ENCODE peak calls at places on chromosomes 6 and 20, in five cellular contexts. One of them, this sample, is unnamed.

GRCh38 chr6:159008656-159009288 is 8.8 kb upstream of the RSPH3 start:
- DNase-seq in KG1: no peak
- DNase-seq in naive B cell: peak; percentile 51
- DNase-seq in suprapubic skin: no peak
- DNase-seq in globus pallidus: no peak
- DNase-seq in this sample: no peak

GRCh38 chr6:150413768-150414167 is 45.0 kb downstream of the IYD start:
- DNase-seq in naive B cell: no peak
- DNase-seq in KG1: no peak
- DNase-seq in suprapubic skin: no peak
- DNase-seq in globus pallidus: no peak
- DNase-seq in this sample: no peak

GRCh38 chr6:106750146-106750900 is 120.9 kb downstream of the QRSL1 start:
- DNase-seq in KG1: no peak
- DNase-seq in globus pallidus: no peak
- DNase-seq in suprapubic skin: no peak
- DNase-seq in naive B cell: no peak
- DNase-seq in this sample: no peak

GRCh38 chr6:139370707-139371345 is 3.6 kb downstream of the CITED2 start:
- DNase-seq in suprapubic skin: no peak
- DNase-seq in naive B cell: no peak
- DNase-seq in KG1: no peak
- DNase-seq in globus pallidus: no peak
- DNase-seq in this sample: no peak

GRCh38 chr6:44180406-44180805 is 21.8 kb downstream of the CAPN11 start:
- DNase-seq in globus pallidus: no peak
- DNase-seq in KG1: no peak
- DNase-seq in suprapubic skin: no peak
- DNase-seq in naive B cell: no peak
- DNase-seq in this sample: no peak

GRCh38 chr6:29722773-29723665 is at the start of gene HLA-F:
- DNase-seq in suprapubic skin: peak; percentile 90
- DNase-seq in KG1: no peak
- DNase-seq in naive B cell: peak; percentile 85
- DNase-seq in globus pallidus: peak; percentile 74
- DNase-seq in this sample: no peak

GRCh38 chr6:149985506-149985937 is 21.8 kb downstream of the ULBP1 start:
- DNase-seq in globus pallidus: no peak
- DNase-seq in naive B cell: no peak
- DNase-seq in suprapubic skin: peak; percentile 44
- DNase-seq in KG1: no peak
- DNase-seq in this sample: no peak

GRCh38 chr20:33733654-33734576 is 2.1 kb downstream of the ZNF341 start:
- DNase-seq in KG1: peak; percentile 38
- DNase-seq in naive B cell: peak; percentile 37
- DNase-seq in suprapubic skin: no peak
- DNase-seq in globus pallidus: no peak
- DNase-seq in this sample: no peak

GRCh38 chr20:36234771-36235320 is 1.4 kb upstream of the AAR2 start:
- DNase-seq in globus pallidus: no peak
- DNase-seq in suprapubic skin: no peak
- DNase-seq in naive B cell: no peak
- DNase-seq in KG1: no peak
- DNase-seq in this sample: peak; percentile 50

GRCh38 chr6:161367472-161367871 is 93.6 kb upstream of the AGPAT4 start:
- DNase-seq in KG1: no peak
- DNase-seq in naive B cell: no peak
- DNase-seq in suprapubic skin: no peak
- DNase-seq in globus pallidus: peak; percentile 50
- DNase-seq in this sample: no peak

GRCh38 chr6:166488081-166488685 is 98.3 kb downstream of the RAMACL start:
- DNase-seq in naive B cell: peak; percentile 78
- DNase-seq in KG1: peak; percentile 66
- DNase-seq in suprapubic skin: no peak
- DNase-seq in globus pallidus: peak; percentile 61
- DNase-seq in this sample: no peak

GRCh38 chr20:25195962-25196700 is 619 bp downstream of the ENTPD6 start:
- DNase-seq in globus pallidus: no peak
- DNase-seq in suprapubic skin: peak; percentile 80
- DNase-seq in KG1: no peak
- DNase-seq in naive B cell: no peak
- DNase-seq in this sample: no peak

GRCh38 chr6:90038951-90039653 is 144.8 kb downstream of the GJA10 start:
- DNase-seq in suprapubic skin: no peak
- DNase-seq in naive B cell: no peak
- DNase-seq in KG1: no peak
- DNase-seq in globus pallidus: no peak
- DNase-seq in this sample: no peak

GRCh38 chr6:117555262-117555849 is 47.0 kb downstream of the GOPC start:
- DNase-seq in globus pallidus: no peak
- DNase-seq in naive B cell: no peak
- DNase-seq in suprapubic skin: no peak
- DNase-seq in KG1: no peak
- DNase-seq in this sample: no peak

GRCh38 chr6:35728663-35729348 is 8.0 kb upstream of the ARMC12 start:
- DNase-seq in globus pallidus: peak; percentile 44
- DNase-seq in suprapubic skin: peak; percentile 91
- DNase-seq in KG1: peak; percentile 74
- DNase-seq in naive B cell: peak; percentile 33
- DNase-seq in this sample: no peak

GRCh38 chr6:53984163-53984562 is 127.1 kb upstream of the MLIP start:
- DNase-seq in KG1: no peak
- DNase-seq in naive B cell: no peak
- DNase-seq in suprapubic skin: no peak
- DNase-seq in globus pallidus: no peak
- DNase-seq in this sample: peak; percentile 81

GRCh38 chr6:82862543-82862942 is 203.1 kb downstream of the UBE3D start:
- DNase-seq in naive B cell: no peak
- DNase-seq in suprapubic skin: no peak
- DNase-seq in KG1: no peak
- DNase-seq in globus pallidus: no peak
- DNase-seq in this sample: no peak

GRCh38 chr6:36120979-36121706 is 9.2 kb upstream of the MAPK13 start:
- DNase-seq in KG1: no peak
- DNase-seq in globus pallidus: no peak
- DNase-seq in suprapubic skin: peak; percentile 78
- DNase-seq in naive B cell: peak; percentile 65
- DNase-seq in this sample: no peak

GRCh38 chr6:163355471-163355991 is 59.0 kb upstream of the QKI start:
- DNase-seq in KG1: no peak
- DNase-seq in naive B cell: no peak
- DNase-seq in suprapubic skin: no peak
- DNase-seq in globus pallidus: peak; percentile 87
- DNase-seq in this sample: no peak

GRCh38 chr6:128743974-128744765 is 138.8 kb upstream of the LAMA2 start:
- DNase-seq in suprapubic skin: no peak
- DNase-seq in globus pallidus: peak; percentile 74
- DNase-seq in KG1: no peak
- DNase-seq in naive B cell: no peak
- DNase-seq in this sample: no peak

GRCh38 chr6:71420693-71421328 is 132.2 kb downstream of the OGFRL1 start:
- DNase-seq in suprapubic skin: peak; percentile 97
- DNase-seq in globus pallidus: peak; percentile 97
- DNase-seq in KG1: no peak
- DNase-seq in naive B cell: peak; percentile 62
- DNase-seq in this sample: peak; percentile 95

GRCh38 chr6:49555951-49556350 is 5.5 kb downstream of the C6orf141 start:
- DNase-seq in naive B cell: no peak
- DNase-seq in globus pallidus: no peak
- DNase-seq in KG1: no peak
- DNase-seq in suprapubic skin: no peak
- DNase-seq in this sample: no peak

GRCh38 chr6:9540534-9541126 is 874.2 kb downstream of the TFAP2A start:
- DNase-seq in naive B cell: no peak
- DNase-seq in KG1: peak; percentile 14
- DNase-seq in globus pallidus: peak; percentile 19
- DNase-seq in suprapubic skin: no peak
- DNase-seq in this sample: no peak

GRCh38 chr20:11248691-11249178 is 574.9 kb upstream of the JAG1 start:
- DNase-seq in KG1: no peak
- DNase-seq in naive B cell: no peak
- DNase-seq in suprapubic skin: no peak
- DNase-seq in globus pallidus: peak; percentile 77
- DNase-seq in this sample: no peak

GRCh38 chr6:29750709-29751108 is 27.5 kb downstream of the HLA-F start:
- DNase-seq in naive B cell: no peak
- DNase-seq in globus pallidus: no peak
- DNase-seq in KG1: no peak
- DNase-seq in suprapubic skin: no peak
- DNase-seq in this sample: no peak

GRCh38 chr20:57649617-57650015 is 29.4 kb upstream of the ZBP1 start:
- DNase-seq in KG1: no peak
- DNase-seq in globus pallidus: no peak
- DNase-seq in suprapubic skin: no peak
- DNase-seq in naive B cell: no peak
- DNase-seq in this sample: peak; percentile 81

GRCh38 chr6:127938701-127939100 is 37.8 kb upstream of the THEMIS start:
- DNase-seq in KG1: no peak
- DNase-seq in naive B cell: no peak
- DNase-seq in suprapubic skin: no peak
- DNase-seq in globus pallidus: no peak
- DNase-seq in this sample: no peak